ENCODE peak calls at places on chromosomes 2 and 18, in six cellular contexts. B is stimulated activated CD8-positive, alpha-beta memory T cell treated with anti-CD3 and anti-CD28 coated beads, Interleukin-4, amount 100 ng/mL, for 4 hours; N is glutamatergic neuron; F is body of pancreas; P is EL; I is NCI-H748 treated with DMSO at 0.1 percent for 48 hours. C is an unnamed sample.

GRCh38 chr18:24189007-24189528 is 50.2 kb downstream of the CABYR start:
- DNase-seq in B (no peak), N (peak; percentile 45), F (no peak), P (no peak), I (no peak), C (no peak)

GRCh38 chr2:44839370-44839769 is 102.1 kb upstream of the SIX3 start:
- DNase-seq in B (no peak), N (no peak), F (no peak), P (no peak), I (no peak), C (no peak)

GRCh38 chr2:98471402-98472131 is 26.9 kb downstream of the INPP4A start:
- DNase-seq in B (no peak), N (no peak), F (peak; percentile 38), P (no peak), I (no peak), C (peak; percentile 41)

GRCh38 chr2:109380502-109381326 is 233.1 kb downstream of the SEPTIN10 start:
- DNase-seq in B (no peak), N (no peak), F (no peak), P (peak; percentile 22), I (no peak), C (peak; percentile 42)

GRCh38 chr2:70603066-70603465 is 49.4 kb upstream of the TGFA start:
- DNase-seq in B (no peak), N (no peak), F (no peak), P (no peak), I (no peak), C (no peak)

GRCh38 chr2:84497285-84497684 is 19.0 kb upstream of the DNAH6 start:
- DNase-seq in B (no peak), N (no peak), F (no peak), P (no peak), I (no peak), C (no peak)

GRCh38 chr2:23627236-23627990 is 242.4 kb downstream of the KLHL29 start:
- DNase-seq in B (no peak), N (no peak), F (no peak), P (no peak), I (no peak), C (no peak)

GRCh38 chr18:48951448-48952286 is 902 bp upstream of the SMAD7 start:
- DNase-seq in B (peak; percentile 50), N (peak; percentile 82), F (peak; percentile 93), P (peak; percentile 87), I (peak; percentile 80), C (peak; percentile 95)

GRCh38 chr2:143458258-143458954 is 329.2 kb downstream of the ARHGAP15 start:
- DNase-seq in B (no peak), N (no peak), F (no peak), P (peak; percentile 10), I (no peak), C (no peak)

GRCh38 chr2:151826737-151827157 is 1.5 kb downstream of the ARL5A start:
- DNase-seq in B (no peak), N (no peak), F (no peak), P (peak; percentile 2), I (no peak), C (no peak)

GRCh38 chr2:120205901-120206581 is 17.2 kb downstream of the TMEM185B start:
- DNase-seq in B (no peak), N (peak; percentile 71), F (no peak), P (peak; percentile 25), I (no peak), C (no peak)

GRCh38 chr2:222176890-222177289 is 121.9 kb downstream of the PAX3 start:
- DNase-seq in B (no peak), N (no peak), F (no peak), P (no peak), I (peak; percentile 90), C (no peak)

GRCh38 chr2:198525196-198525595 is 720.8 kb downstream of the PLCL1 start:
- DNase-seq in B (no peak), N (no peak), F (no peak), P (no peak), I (no peak), C (no peak)

GRCh38 chr2:239461551-239462515 is 61.0 kb upstream of the HDAC4 start:
- DNase-seq in B (no peak), N (no peak), F (no peak), P (no peak), I (no peak), C (peak; percentile 53)

GRCh38 chr2:27018142-27018541 is 14.6 kb upstream of the TMEM214 start:
- DNase-seq in B (no peak), N (no peak), F (no peak), P (no peak), I (no peak), C (no peak)

GRCh38 chr2:157805519-157805918 is 70.6 kb downstream of the ACVR1 start:
- DNase-seq in B (no peak), N (no peak), F (no peak), P (no peak), I (no peak), C (no peak)

GRCh38 chr2:30026091-30027055 is 105.0 kb upstream of the ALK start:
- DNase-seq in B (no peak), N (peak; percentile 83), F (peak; percentile 47), P (peak; percentile 89), I (no peak), C (no peak)

GRCh38 chr2:231709636-231709980 is 1.3 kb downstream of the PTMA start:
- DNase-seq in B (peak; percentile 27), N (peak; percentile 45), F (peak; percentile 73), P (no peak), I (no peak), C (peak; percentile 84)

GRCh38 chr2:39648574-39648973 is 17.1 kb upstream of the TMEM178A start:
- DNase-seq in B (no peak), N (no peak), F (no peak), P (no peak), I (no peak), C (no peak)

GRCh38 chr2:64045938-64046337 is 26.7 kb upstream of the VPS54 start:
- DNase-seq in B (no peak), N (no peak), F (no peak), P (no peak), I (no peak), C (no peak)

GRCh38 chr18:61900504-61901281 is 7.9 kb upstream of the RNF152 start:
- DNase-seq in B (no peak), N (no peak), F (no peak), P (no peak), I (no peak), C (no peak)

GRCh38 chr2:9244985-9245544 is 38.5 kb downstream of the ASAP2 start:
- DNase-seq in B (no peak), N (no peak), F (no peak), P (no peak), I (no peak), C (no peak)

GRCh38 chr2:212984129-212984528 is 167.3 kb downstream of the IKZF2 start:
- DNase-seq in B (no peak), N (no peak), F (no peak), P (no peak), I (no peak), C (no peak)

GRCh38 chr18:48053881-48054586 is 123.6 kb upstream of the SMAD2 start:
- DNase-seq in B (no peak), N (no peak), F (no peak), P (no peak), I (no peak), C (no peak)

GRCh38 chr2:28080911-28081310 is 190.4 kb downstream of the BABAM2 start:
- DNase-seq in B (no peak), N (peak; percentile 23), F (no peak), P (peak; percentile 78), I (no peak), C (peak; percentile 74)

GRCh38 chr2:240981273-240981672 is 17.1 kb upstream of the SNED1 start:
- DNase-seq in B (no peak), N (no peak), F (no peak), P (peak; percentile 34), I (no peak), C (no peak)

GRCh38 chr18:42640160-42640559 is 475.3 kb downstream of the RIT2 start:
- DNase-seq in B (no peak), N (no peak), F (no peak), P (no peak), I (no peak), C (no peak)

GRCh38 chr2:6109801-6110200 is 417.6 kb downstream of the SOX11 start:
- DNase-seq in B (no peak), N (no peak), F (no peak), P (no peak), I (no peak), C (no peak)